ENCODE peak calls at places on chromosomes 13 and 19, in ten cellular contexts. E, B, S, Z, J, I, U, M, W and T are unnamed samples.

GRCh38 chr13:21237081-21237480 is 60.6 kb downstream of the MRPL57 start:
- DNase-seq in J (no peak), W (no peak), S (no peak), I (no peak), Z (no peak), B (no peak), E (no peak), M (no peak), U (no peak), T (no peak)

GRCh38 chr13:52998290-52998876 is 30.2 kb upstream of the OLFM4 start:
- DNase-seq in I (no peak), M (no peak), U (no peak), W (no peak), E (no peak), S (no peak), J (no peak), B (no peak), Z (no peak), T (no peak)

GRCh38 chr13:100550433-100550832 is 38.2 kb downstream of the GGACT start:
- DNase-seq in J (peak), S (peak), W (no peak), E (peak), I (no peak), M (peak), U (no peak), B (no peak), Z (no peak), T (no peak)

GRCh38 chr13:48429886-48430285 is 17.0 kb upstream of the LPAR6 start:
- DNase-seq in B (no peak), I (no peak), S (no peak), U (no peak), E (no peak), Z (no peak), M (no peak), J (no peak), W (no peak), T (no peak)

GRCh38 chr19:11196406-11197287 is 698 bp downstream of the KANK2 start:
- DNase-seq in M (no peak), B (no peak), I (peak), E (peak), S (peak), W (no peak), U (no peak), Z (no peak), J (no peak), T (no peak)

GRCh38 chr13:113791761-113792160 is 32.7 kb downstream of the TMEM255B start:
- DNase-seq in U (no peak), B (peak), I (no peak), Z (no peak), S (no peak), W (no peak), J (no peak), E (no peak), M (no peak), T (no peak)

GRCh38 chr13:102039264-102039663 is 362.6 kb downstream of the FGF14 start:
- DNase-seq in M (no peak), Z (no peak), J (no peak), E (no peak), W (no peak), S (no peak), U (no peak), B (no peak), I (no peak), T (no peak)

GRCh38 chr19:32387701-32388392 is 17.7 kb upstream of the DPY19L3 start:
- DNase-seq in M (no peak), Z (no peak), U (no peak), E (peak), B (no peak), W (no peak), J (peak), S (no peak), I (peak), T (no peak)

GRCh38 chr19:47187023-47187655 is 43.9 kb downstream of the BBC3 start:
- DNase-seq in E (no peak), W (no peak), I (no peak), M (no peak), U (no peak), B (peak), J (no peak), S (no peak), Z (no peak), T (no peak)

GRCh38 chr19:38274734-38275133 is 10.4 kb downstream of the SPINT2 start:
- DNase-seq in M (no peak), Z (no peak), B (no peak), W (no peak), U (peak), S (no peak), J (no peak), I (no peak), E (no peak), T (peak)

GRCh38 chr13:71218960-71219359 is 648.0 kb downstream of the DACH1 start:
- DNase-seq in S (no peak), E (no peak), M (peak), B (no peak), Z (no peak), J (no peak), I (peak), W (no peak), U (no peak), T (no peak)

GRCh38 chr19:56333506-56333905 is 18.9 kb upstream of the ZSCAN5A start:
- DNase-seq in W (peak), E (peak), M (peak), J (peak), U (no peak), I (peak), B (no peak), Z (no peak), S (peak), T (no peak)

GRCh38 chr13:50645092-50645491 is 198.4 kb downstream of the DLEU7 start:
- DNase-seq in B (no peak), E (peak), S (no peak), Z (no peak), M (no peak), U (no peak), I (no peak), W (no peak), J (no peak), T (no peak)

GRCh38 chr13:33367931-33368330 is 82.4 kb upstream of the STARD13 start:
- DNase-seq in S (no peak), E (no peak), U (no peak), M (no peak), Z (no peak), W (no peak), I (peak), B (no peak), J (no peak), T (no peak)

GRCh38 chr19:49689133-49690072 is at the start of gene ADM5:
- DNase-seq in J (no peak), S (no peak), W (no peak), M (no peak), I (peak), E (peak), B (peak), Z (no peak), U (peak), T (peak)

GRCh38 chr19:13929956-13930355 is 8.3 kb downstream of the PODNL1 start:
- DNase-seq in M (no peak), W (no peak), S (no peak), E (no peak), J (no peak), I (no peak), B (no peak), U (no peak), Z (no peak), T (no peak)

GRCh38 chr19:32453736-32454135 is 48.2 kb downstream of the DPY19L3 start:
- DNase-seq in U (no peak), Z (no peak), J (peak), I (no peak), M (no peak), S (peak), W (no peak), B (no peak), E (peak), T (no peak)

GRCh38 chr19:10788146-10788545 is 47.9 kb downstream of the TMED1 start:
- DNase-seq in W (no peak), B (no peak), Z (no peak), J (no peak), E (no peak), I (no peak), S (no peak), U (no peak), M (no peak), T (no peak)